ENCODE peak calls at places on chromosomes 11 and 22, in nine cellular contexts. O is AG09309, Z is fibroblast of lung, P is cardiac fibroblast, Y is kidney epithelial cell, A is NB4, Q is GM12865, I is IMR-90, F is fibroblast of pulmonary artery. G is an unnamed sample.

GRCh38 chr11:28674432-28675076 is 566.4 kb downstream of the METTL15 start:
- DNase-seq in O (peak), P (peak), I (peak), Z (peak), Y (no peak), A (peak), F (peak), Q (peak), G (peak)

GRCh38 chr11:117096140-117096972 is 1.9 kb downstream of the SIK3 start:
- DNase-seq in A (peak), Y (no peak), F (no peak), O (no peak), Q (peak), P (peak), I (no peak), Z (peak), G (no peak)

GRCh38 chr22:32307055-32307454 is 50.6 kb upstream of the RFPL3 start:
- DNase-seq in P (no peak), O (no peak), I (no peak), Z (no peak), Q (no peak), A (no peak), Y (no peak), F (no peak), G (no peak)

GRCh38 chr22:25282671-25283561 is 63.5 kb downstream of the CRYBB2 start:
- DNase-seq in O (no peak), Z (no peak), Q (no peak), A (no peak), I (no peak), P (no peak), Y (no peak), F (no peak), G (no peak)

GRCh38 chr22:28547132-28547842 is 132.4 kb downstream of the TTC28 start:
- DNase-seq in Z (peak), I (peak), P (peak), O (peak), Q (no peak), A (no peak), Y (no peak), F (peak), G (peak)

GRCh38 chr11:19777342-19778102 is 64.9 kb downstream of the NAV2 start:
- DNase-seq in Q (peak), Z (peak), O (no peak), A (no peak), F (peak), P (peak), Y (peak), I (peak), G (peak)

GRCh38 chr22:27677895-27678458 is 123.6 kb downstream of the MN1 start:
- DNase-seq in F (no peak), P (no peak), I (no peak), Y (no peak), O (no peak), Z (no peak), Q (no peak), A (no peak), G (no peak)

GRCh38 chr11:129315781-129316579 is 59.7 kb upstream of the BARX2 start:
- DNase-seq in Y (no peak), O (no peak), A (no peak), I (no peak), F (no peak), Z (no peak), P (no peak), Q (no peak), G (no peak)

GRCh38 chr11:538431-539051 is 1.2 kb downstream of the LRRC56 start:
- DNase-seq in F (no peak), O (no peak), Y (no peak), I (no peak), Z (no peak), Q (no peak), A (no peak), P (no peak), G (no peak)

GRCh38 chr11:101584651-101585050 is 844 bp upstream of the TRPC6 start:
- DNase-seq in A (no peak), Y (no peak), P (no peak), I (no peak), Q (no peak), O (no peak), F (no peak), Z (no peak), G (no peak)

GRCh38 chr11:134837166-134837886 is 425.3 kb upstream of the B3GAT1 start:
- DNase-seq in Q (no peak), P (no peak), I (no peak), A (no peak), O (no peak), Z (no peak), Y (no peak), F (no peak), G (no peak)

GRCh38 chr11:116418388-116419041 is 354.3 kb downstream of the BUD13 start:
- DNase-seq in P (no peak), F (no peak), Y (no peak), A (no peak), Q (no peak), O (no peak), Z (no peak), I (no peak), G (no peak)

GRCh38 chr11:69253028-69253427 is 40.9 kb upstream of the MYEOV start:
- DNase-seq in I (peak), Y (no peak), Z (peak), F (peak), Q (no peak), O (no peak), A (no peak), P (peak), G (no peak)

GRCh38 chr11:19759389-19759788 is 46.8 kb downstream of the NAV2 start:
- DNase-seq in P (no peak), Q (no peak), I (no peak), O (no peak), F (no peak), Z (no peak), Y (no peak), A (no peak), G (no peak)

GRCh38 chr22:31627223-31627731 is 34.7 kb downstream of the PISD start:
- DNase-seq in Z (no peak), Y (no peak), P (peak), Q (no peak), F (no peak), A (no peak), I (no peak), O (no peak), G (no peak)

GRCh38 chr11:31936309-31936708 is 125.2 kb upstream of the PAX6 start:
- DNase-seq in F (no peak), P (no peak), I (no peak), O (no peak), A (no peak), Z (no peak), Y (no peak), Q (no peak), G (no peak)

GRCh38 chr11:111170761-111171379 is 74.7 kb upstream of the POU2AF2 start:
- DNase-seq in Y (no peak), O (no peak), I (no peak), Z (no peak), A (no peak), Q (no peak), F (no peak), P (no peak), G (no peak)

GRCh38 chr22:23156286-23156685 is 11.0 kb downstream of the RAB36 start:
- DNase-seq in O (no peak), Q (no peak), A (no peak), P (no peak), Z (no peak), F (no peak), Y (no peak), I (no peak), G (no peak)

GRCh38 chr11:40797981-40798380 is 661.5 kb downstream of the LRRC4C start:
- DNase-seq in Y (peak), F (no peak), P (no peak), O (no peak), A (no peak), Z (no peak), Q (no peak), I (no peak), G (no peak)

GRCh38 chr11:63613517-63614135 is 607 bp downstream of the PLAAT3 start:
- DNase-seq in O (no peak), Q (peak), A (no peak), P (peak), Z (no peak), Y (no peak), F (no peak), I (no peak), G (no peak)

GRCh38 chr11:337711-338110 is 17.1 kb upstream of the IFITM3 start:
- DNase-seq in Y (no peak), I (no peak), A (no peak), F (no peak), O (no peak), Z (no peak), P (no peak), Q (no peak), G (no peak)

GRCh38 chr22:37925311-37925710 is 19.2 kb downstream of the MICALL1 start:
- DNase-seq in O (no peak), I (no peak), Q (no peak), P (no peak), Y (no peak), Z (no peak), A (no peak), F (no peak), G (no peak)

GRCh38 chr22:22993184-22993583 is 77.1 kb upstream of the GNAZ start:
- DNase-seq in A (no peak), Y (no peak), Z (no peak), P (no peak), F (no peak), I (no peak), O (no peak), Q (no peak), G (no peak)

GRCh38 chr22:43435851-43436535 is 24.2 kb downstream of the MPPED1 start:
- DNase-seq in Y (no peak), A (no peak), Q (no peak), F (no peak), O (no peak), P (no peak), I (no peak), Z (no peak), G (no peak)

GRCh38 chr11:123261345-123262106 is 66.5 kb upstream of the CLMP start:
- DNase-seq in P (peak), A (peak), I (peak), F (peak), O (no peak), Y (peak), Z (peak), Q (peak), G (no peak)

GRCh38 chr11:34644669-34645406 is 23.9 kb downstream of the EHF start:
- DNase-seq in Y (peak), Q (no peak), P (peak), I (peak), O (peak), F (peak), A (no peak), Z (peak), G (peak)

GRCh38 chr11:1148752-1149180 is 9.0 kb upstream of the MUC5AC start:
- DNase-seq in Q (no peak), Y (no peak), F (no peak), P (no peak), Z (no peak), A (no peak), O (no peak), I (no peak), G (no peak)

GRCh38 chr11:126102436-126102894 is 39.8 kb upstream of the CDON start:
- DNase-seq in F (peak), Q (peak), I (peak), O (no peak), P (peak), Y (no peak), A (peak), Z (peak), G (no peak)

GRCh38 chr11:15006139-15006759 is 34.1 kb upstream of the CALCA start:
- DNase-seq in A (peak), Y (peak), Q (peak), I (peak), P (peak), F (peak), Z (peak), O (peak), G (peak)

GRCh38 chr22:41659941-41660340 is 28.7 kb downstream of the SNU13 start:
- DNase-seq in Y (no peak), A (no peak), O (no peak), F (no peak), P (no peak), I (no peak), Z (no peak), Q (no peak), G (no peak)

GRCh38 chr22:41656515-41656914 is 32.2 kb downstream of the SNU13 start:
- DNase-seq in A (no peak), Z (peak), Y (no peak), I (peak), P (peak), O (no peak), F (no peak), Q (no peak), G (no peak)

GRCh38 chr22:41660416-41660815 is 28.3 kb downstream of the SNU13 start:
- DNase-seq in Z (no peak), Y (no peak), O (no peak), A (no peak), Q (no peak), I (peak), P (peak), F (no peak), G (no peak)

GRCh38 chr22:41658869-41659268 is 29.8 kb downstream of the SNU13 start:
- DNase-seq in Z (no peak), P (no peak), O (no peak), I (no peak), Q (no peak), F (no peak), A (no peak), Y (no peak), G (no peak)

DNA sequence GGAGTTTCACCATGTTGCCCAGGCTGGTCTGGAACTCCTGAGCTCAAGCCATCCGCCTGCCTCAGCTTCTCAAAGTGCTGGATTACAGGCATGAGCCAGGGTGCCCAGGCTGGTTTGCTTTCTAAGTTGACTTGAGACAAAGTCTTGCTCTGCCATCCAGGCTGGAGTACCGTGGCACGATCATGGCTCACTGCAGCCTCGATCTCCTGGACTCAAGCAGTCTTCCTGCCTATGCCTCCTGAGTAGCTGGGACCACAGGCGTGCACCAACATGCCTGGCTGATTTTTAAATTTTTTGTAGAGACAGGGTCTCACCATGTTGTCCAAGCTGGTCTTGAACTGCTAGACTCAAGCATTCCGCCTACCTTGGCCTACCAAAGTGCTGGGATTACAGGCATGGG is 31.0 kb downstream of the SNU13 start:
- DNase-seq in Y (no peak), Z (no peak), A (no peak), P (no peak), O (no peak), I (no peak), F (no peak), Q (no peak), G (no peak)
- H3K4me3 ChIP-seq in Y (no peak), Z (no peak), A (no peak), P (no peak), O (no peak), I (no peak), F (no peak), Q (no peak), G (no peak)

DNA sequence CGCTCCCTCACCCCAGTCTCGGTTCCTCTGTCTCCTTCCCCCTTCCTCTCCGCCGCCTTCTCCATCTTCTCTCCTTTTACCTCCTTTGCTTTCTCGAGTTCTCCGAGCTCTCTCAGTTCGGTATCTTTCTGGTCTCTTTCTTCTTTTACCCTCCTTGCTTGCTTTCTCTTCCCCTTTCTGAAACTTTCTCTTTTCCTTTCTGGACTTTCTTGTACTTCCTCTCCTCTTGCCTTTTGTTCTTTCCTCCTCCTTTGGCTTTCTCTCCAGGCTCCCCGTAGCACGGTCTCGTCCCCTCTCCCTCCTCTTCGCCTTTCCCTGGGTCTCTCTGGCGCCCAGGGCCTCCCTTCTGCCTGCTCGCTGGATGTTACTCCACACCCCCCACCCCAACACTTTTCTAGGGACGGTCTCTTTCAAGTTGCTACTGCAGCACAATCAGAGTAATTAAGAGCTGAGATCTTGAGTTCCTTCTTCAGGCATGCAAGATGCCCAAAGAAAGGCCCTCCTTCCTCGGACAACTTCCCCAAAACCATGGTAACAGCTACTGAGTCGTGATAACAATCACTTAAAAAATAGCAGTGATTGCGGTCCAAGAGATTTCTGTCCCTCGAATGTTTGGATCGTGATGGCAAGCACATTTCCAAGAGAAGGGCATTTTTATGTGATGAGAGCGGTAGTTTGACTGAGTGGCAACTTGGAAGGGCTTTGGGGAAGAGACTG is 487 bp upstream of the TENM4 start:
- DNase-seq in P (no peak), I (peak), F (no peak), Q (no peak), Y (no peak), Z (peak), O (no peak), A (peak), G (no peak)
- H3K4me3 ChIP-seq in P (peak), I (peak), F (peak), Q (no peak), Y (peak), Z (peak), O (peak), A (no peak), G (peak)

DNA sequence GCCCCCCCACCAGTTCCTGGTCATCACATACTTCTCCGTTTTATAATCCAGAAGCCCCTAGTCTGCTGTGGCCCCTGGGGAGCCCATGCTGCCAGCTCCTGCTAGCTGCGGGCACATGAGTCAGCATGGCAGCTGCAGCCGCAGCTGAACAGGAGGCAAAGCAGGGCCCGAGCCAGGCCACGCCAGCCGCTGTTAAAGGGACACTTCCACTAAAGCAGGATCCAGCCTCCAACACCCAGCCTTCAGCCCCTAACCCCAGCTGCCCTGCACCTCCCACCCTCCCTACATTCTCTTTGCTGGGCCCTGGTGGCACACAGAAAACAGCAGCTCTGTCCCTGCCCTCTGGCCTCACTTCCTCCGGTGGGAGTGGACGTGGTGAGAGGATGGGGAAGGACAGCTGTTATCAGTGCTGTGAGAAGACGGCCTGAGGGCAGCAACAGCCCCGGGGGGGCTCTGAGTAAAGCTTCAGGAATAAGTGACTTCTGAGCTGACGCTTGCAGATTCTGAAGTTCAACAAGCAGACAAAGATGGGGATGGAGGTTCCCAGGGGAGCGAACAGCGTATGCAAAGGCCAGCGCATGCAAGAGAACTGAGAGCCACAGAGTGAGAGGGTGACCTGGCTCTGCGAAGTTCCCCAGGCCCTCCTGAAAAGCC is 688 bp upstream of the LRRC74B start:
- DNase-seq in Y (no peak), I (peak), F (peak), O (peak), A (peak), P (peak), Z (peak), Q (no peak), G (peak)
- H3K4me3 ChIP-seq in Y (peak), I (peak), F (peak), O (peak), A (peak), P (peak), Z (peak), Q (no peak), G (peak)

GRCh38 chr22:40310081-40310770 is 36.1 kb upstream of the ADSL start:
- DNase-seq in O (peak), P (peak), F (peak), Q (no peak), I (peak), Z (peak), Y (no peak), A (no peak), G (peak)
- H3K4me3 ChIP-seq in O (no peak), P (no peak), F (no peak), Q (no peak), I (peak), Z (peak), Y (no peak), A (no peak), G (no peak)

GRCh38 chr11:85685820-85686459 is at the start of gene CCDC89:
- DNase-seq in Y (peak), I (peak), O (peak), Z (peak), F (peak), Q (peak), A (no peak), P (peak), G (peak)

GRCh38 chr11:85680897-85681296 is 5.1 kb downstream of the CCDC89 start:
- DNase-seq in Q (peak), F (no peak), I (no peak), Z (no peak), A (no peak), P (no peak), Y (no peak), O (no peak), G (no peak)

GRCh38 chr11:85682330-85683305 is 3.4 kb downstream of the CCDC89 start:
- DNase-seq in A (no peak), O (no peak), I (peak), Z (peak), Q (peak), P (peak), F (peak), Y (no peak), G (no peak)

GRCh38 chr11:85679581-85679980 is 6.4 kb downstream of the CCDC89 start:
- DNase-seq in P (no peak), O (no peak), A (no peak), Z (no peak), I (no peak), F (no peak), Y (no peak), Q (no peak), G (no peak)

DNA sequence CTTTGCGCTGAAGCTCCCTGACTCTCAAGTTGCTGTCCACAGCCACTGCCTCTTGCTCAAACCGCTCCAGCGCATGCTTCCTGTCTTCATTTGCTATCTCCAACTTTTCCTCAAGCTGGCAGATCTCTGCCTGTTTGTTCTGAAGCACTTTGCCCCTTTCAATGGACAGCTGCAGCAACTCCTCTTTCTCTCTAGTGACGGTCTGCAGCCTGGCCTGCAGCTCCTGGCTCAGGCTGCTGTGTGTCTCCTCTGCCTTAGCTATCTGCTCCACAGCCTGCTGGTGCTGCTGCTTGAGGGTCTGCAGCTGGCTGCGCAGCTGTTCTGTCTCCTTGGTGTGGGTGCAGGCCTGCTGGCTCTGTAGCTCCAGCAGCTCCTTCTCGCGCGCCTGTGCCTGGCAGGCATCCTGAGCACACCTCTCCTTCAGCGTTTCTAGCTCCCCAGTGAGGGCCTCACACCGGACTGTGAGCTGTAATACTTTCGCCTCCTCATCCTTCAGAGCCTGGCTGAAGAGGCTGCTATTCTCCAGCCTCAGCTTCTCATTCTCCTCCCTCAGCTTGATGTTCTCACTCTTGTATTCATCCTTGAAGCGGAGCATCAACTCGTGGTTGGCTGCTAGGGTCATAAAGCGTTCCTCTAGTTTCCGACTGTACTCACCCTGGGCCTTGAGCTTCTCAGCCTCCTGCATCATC is 720 bp downstream of the CCDC89 start:
- DNase-seq in I (peak), O (no peak), Q (no peak), Z (peak), Y (no peak), F (peak), P (peak), A (no peak), G (peak)
- H3K4me3 ChIP-seq in I (peak), O (peak), Q (no peak), Z (peak), Y (peak), F (peak), P (peak), A (no peak), G (peak)

GRCh38 chr11:105268404-105269062 is 129.0 kb upstream of the CARD18 start:
- DNase-seq in Z (no peak), Q (no peak), I (no peak), A (no peak), Y (no peak), P (no peak), O (no peak), F (no peak), G (no peak)
- H3K4me3 ChIP-seq in Z (no peak), Q (no peak), I (no peak), A (no peak), Y (no peak), P (no peak), O (no peak), F (no peak), G (no peak)

GRCh38 chr11:46918778-46919513 is 596 bp upstream of the LRP4 start:
- DNase-seq in Y (no peak), A (no peak), Q (no peak), F (no peak), I (no peak), P (no peak), O (no peak), Z (no peak), G (no peak)
- H3K4me3 ChIP-seq in Y (peak), A (no peak), Q (peak), F (peak), I (peak), P (peak), O (peak), Z (peak), G (peak)

G was measured in skeletal muscle cell.